ENCODE peak calls at places on chromosomes 4 and X, in four cellular contexts. Q is IMR-90, T is left lung, H is ovary. U is an unnamed sample. For H3K27me3, the result is how much of the 10 kb centered on the place peaks cover.

GRCh38 chr4:79466621-79467020 is 58.6 kb upstream of the GK2 start:
- DNase-seq in H (no peak), Q (no peak), T (no peak), U (no peak)

GRCh38 chr4:177127658-177128057 is 182.0 kb upstream of the NEIL3 start:
- DNase-seq in H (no peak), T (no peak), Q (peak), U (no peak)

GRCh38 chr4:182804131-182804530 is 113.1 kb downstream of the DCTD start:
- DNase-seq in H (no peak), T (no peak), Q (no peak), U (no peak)

GRCh38 chr4:189600598-189601435 is 339.9 kb upstream of the FRG1 start:
- DNase-seq in H (no peak), T (no peak), Q (no peak), U (no peak)

GRCh38 chrX:70166601-70167590 is 10.4 kb upstream of the DGAT2L6 start:
- DNase-seq in Q (peak), H (no peak), T (no peak), U (no peak)

GRCh38 chrX:129843459-129844306 is at the start of gene ZDHHC9:
- DNase-seq in Q (peak), T (peak), H (peak), U (peak)

GRCh38 chr4:131052646-131053045 is 1956.7 kb downstream of the C4orf33 start:
- DNase-seq in T (no peak), Q (no peak), H (no peak), U (no peak)

GRCh38 chr4:121736735-121737351 is 28.1 kb downstream of the SMIM43 start:
- DNase-seq in T (no peak), Q (peak), H (no peak), U (peak)

GRCh38 chrX:100649550-100650356 is 5.8 kb downstream of the SRPX2 start:
- DNase-seq in H (peak), Q (peak), T (peak), U (no peak)

GRCh38 chr4:105153749-105154148 is 7.1 kb downstream of the TET2 start:
- DNase-seq in H (no peak), T (no peak), Q (no peak), U (no peak)
- H3K27me3 ChIP-seq in H (under half), T (under half), Q (under half), U (under half)

GRCh38 chr4:7800410-7800809 is 139.3 kb downstream of the AFAP1 start:
- DNase-seq in H (no peak), T (no peak), Q (no peak), U (no peak)

GRCh38 chr4:7799306-7799705 is 140.4 kb downstream of the AFAP1 start:
- DNase-seq in T (no peak), H (no peak), Q (no peak), U (no peak)

GRCh38 chr4:7799723-7800122 is 139.9 kb downstream of the AFAP1 start:
- DNase-seq in H (no peak), T (no peak), Q (no peak), U (no peak)

GRCh38 chr4:7797330-7797729 is 142.3 kb downstream of the AFAP1 start:
- DNase-seq in T (no peak), H (no peak), Q (no peak), U (no peak)

DNA sequence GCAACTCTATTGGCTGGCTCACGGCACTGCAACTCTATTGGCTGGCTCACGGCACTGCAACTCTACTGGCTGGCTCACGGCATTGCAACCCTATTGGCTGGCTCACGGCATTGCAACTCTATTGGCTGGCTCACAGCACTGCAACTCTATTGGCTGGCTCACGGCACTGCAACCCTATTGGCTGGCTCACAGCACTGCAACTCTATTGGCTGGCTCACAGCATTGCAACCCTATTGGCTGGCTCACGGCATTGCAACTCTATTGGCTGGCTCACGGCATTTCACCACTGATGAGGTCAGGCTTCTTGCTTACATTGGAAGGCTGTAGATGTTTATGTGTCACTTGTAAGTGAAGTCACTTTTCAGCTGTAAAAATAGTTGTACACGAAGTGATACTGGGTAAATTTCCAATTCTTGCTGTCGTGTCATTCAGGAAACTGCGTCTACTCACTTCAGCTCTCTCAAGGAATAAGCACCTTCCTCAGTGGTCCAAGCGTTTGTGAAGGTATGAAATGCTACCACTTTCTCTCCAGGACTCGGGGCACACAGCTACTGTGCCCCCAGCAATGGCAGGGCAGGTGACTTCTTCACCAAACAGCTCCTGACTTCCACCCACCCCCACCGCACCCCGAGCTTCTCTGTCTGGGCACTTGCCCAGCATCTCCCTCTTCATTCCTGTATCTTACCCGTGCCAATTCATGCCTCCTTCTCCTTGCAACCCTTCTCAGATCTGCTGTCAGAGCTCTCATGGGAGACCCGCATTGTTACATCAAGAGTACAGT is 141.3 kb downstream of the AFAP1 start:
- DNase-seq in Q (peak), H (no peak), T (no peak), U (no peak)
- H3K27me3 ChIP-seq in Q (under half), H (under half), T (under half), U (under half)

GRCh38 chrX:119009071-119009470 is 34.7 kb downstream of the LONRF3 start:
- DNase-seq in H (no peak), Q (no peak), T (no peak), U (no peak)
- H3K27me3 ChIP-seq in H (under half), Q (under half), T (under half), U (under half)

DNA sequence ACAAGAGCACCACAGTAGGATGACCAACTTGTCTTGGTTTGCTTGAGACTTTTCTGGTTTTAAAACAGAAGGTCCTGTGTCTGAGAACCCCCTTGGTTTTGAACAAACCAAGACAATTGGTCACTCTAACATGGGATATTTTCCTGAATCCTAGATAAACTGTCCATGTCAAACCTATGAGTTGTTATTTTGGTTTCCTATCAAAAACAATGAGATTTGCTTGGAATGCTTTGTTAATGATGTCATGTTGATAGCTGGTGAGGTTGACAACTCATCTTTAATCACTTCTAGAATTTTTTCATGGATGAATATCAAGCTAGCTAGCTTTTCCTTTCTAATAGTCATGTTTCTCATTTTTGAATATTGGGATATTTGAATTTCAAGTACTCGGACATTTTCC is 518.3 kb upstream of the ARX start:
- DNase-seq in T (no peak), Q (peak), H (no peak), U (no peak)
- H3K27me3 ChIP-seq in T (under half), Q (under half), H (under half), U (under half)

GRCh38 chr4:135418353-135418752 is 1216.8 kb upstream of the PABPC4L start:
- DNase-seq in H (no peak), T (no peak), Q (peak), U (no peak)
- H3K27me3 ChIP-seq in H (under half), T (under half), Q (under half), U (under half)

U was measured in DND-41.